ENCODE peak calls at places on chromosomes 1 and 21, in nine cellular contexts. One of them, this sample, is unnamed.

GRCh38 chr1:8706291-8706690 is 111.1 kb downstream of the RERE start:
- DNase-seq in AG08396: no peak
- DNase-seq in activated effector memory CD4-positive, alpha-beta T cell treated with Interleukin-2 at 50 U/mL for 16 hours: no peak
- DNase-seq in NCI-H2029: no peak
- DNase-seq in nephron progenitor cell: no peak
- DNase-seq in activated T-cell treated with anti-CD3 and anti-CD28 coated beads, Interleukin-2, amount 50 U/mL, for 72 hours: no peak
- DNase-seq in A549: no peak
- DNase-seq in amniotic stem cell: no peak
- DNase-seq in RPMI7951: no peak
- DNase-seq in this sample: peak

GRCh38 chr1:212930986-212931678 is 19.2 kb upstream of the VASH2 start:
- DNase-seq in RPMI7951: no peak
- DNase-seq in nephron progenitor cell: no peak
- DNase-seq in AG08396: no peak
- DNase-seq in A549: peak
- DNase-seq in amniotic stem cell: no peak
- DNase-seq in activated T-cell treated with anti-CD3 and anti-CD28 coated beads, Interleukin-2, amount 50 U/mL, for 72 hours: no peak
- DNase-seq in activated effector memory CD4-positive, alpha-beta T cell treated with Interleukin-2 at 50 U/mL for 16 hours: no peak
- DNase-seq in NCI-H2029: no peak
- DNase-seq in this sample: no peak

GRCh38 chr1:181405584-181405983 is 77.7 kb upstream of the CACNA1E start:
- DNase-seq in amniotic stem cell: no peak
- DNase-seq in A549: no peak
- DNase-seq in AG08396: no peak
- DNase-seq in nephron progenitor cell: no peak
- DNase-seq in activated T-cell treated with anti-CD3 and anti-CD28 coated beads, Interleukin-2, amount 50 U/mL, for 72 hours: no peak
- DNase-seq in RPMI7951: no peak
- DNase-seq in NCI-H2029: no peak
- DNase-seq in activated effector memory CD4-positive, alpha-beta T cell treated with Interleukin-2 at 50 U/mL for 16 hours: no peak
- DNase-seq in this sample: no peak

GRCh38 chr1:167905182-167905581 is 8.8 kb downstream of the ADCY10 start:
- DNase-seq in amniotic stem cell: no peak
- DNase-seq in activated effector memory CD4-positive, alpha-beta T cell treated with Interleukin-2 at 50 U/mL for 16 hours: no peak
- DNase-seq in NCI-H2029: peak
- DNase-seq in nephron progenitor cell: no peak
- DNase-seq in AG08396: no peak
- DNase-seq in RPMI7951: no peak
- DNase-seq in A549: no peak
- DNase-seq in activated T-cell treated with anti-CD3 and anti-CD28 coated beads, Interleukin-2, amount 50 U/mL, for 72 hours: no peak
- DNase-seq in this sample: no peak

GRCh38 chr21:37009740-37010341 is 3.3 kb downstream of the RIPPLY3 start:
- DNase-seq in amniotic stem cell: no peak
- DNase-seq in activated effector memory CD4-positive, alpha-beta T cell treated with Interleukin-2 at 50 U/mL for 16 hours: peak
- DNase-seq in NCI-H2029: peak
- DNase-seq in RPMI7951: peak
- DNase-seq in AG08396: peak
- DNase-seq in nephron progenitor cell: peak
- DNase-seq in activated T-cell treated with anti-CD3 and anti-CD28 coated beads, Interleukin-2, amount 50 U/mL, for 72 hours: peak
- DNase-seq in A549: peak
- DNase-seq in this sample: peak

GRCh38 chr1:198295975-198296374 is 139.2 kb downstream of the NEK7 start:
- DNase-seq in activated T-cell treated with anti-CD3 and anti-CD28 coated beads, Interleukin-2, amount 50 U/mL, for 72 hours: no peak
- DNase-seq in AG08396: no peak
- DNase-seq in nephron progenitor cell: peak
- DNase-seq in amniotic stem cell: no peak
- DNase-seq in RPMI7951: no peak
- DNase-seq in A549: no peak
- DNase-seq in activated effector memory CD4-positive, alpha-beta T cell treated with Interleukin-2 at 50 U/mL for 16 hours: no peak
- DNase-seq in NCI-H2029: no peak
- DNase-seq in this sample: no peak

GRCh38 chr1:53732912-53733317 is 6.0 kb downstream of the GLIS1 start:
- DNase-seq in NCI-H2029: no peak
- DNase-seq in nephron progenitor cell: no peak
- DNase-seq in activated T-cell treated with anti-CD3 and anti-CD28 coated beads, Interleukin-2, amount 50 U/mL, for 72 hours: no peak
- DNase-seq in A549: no peak
- DNase-seq in activated effector memory CD4-positive, alpha-beta T cell treated with Interleukin-2 at 50 U/mL for 16 hours: no peak
- DNase-seq in AG08396: peak
- DNase-seq in RPMI7951: peak
- DNase-seq in amniotic stem cell: peak
- DNase-seq in this sample: no peak

GRCh38 chr1:171800342-171800741 is 18.9 kb downstream of the METTL13 start:
- DNase-seq in AG08396: no peak
- DNase-seq in RPMI7951: no peak
- DNase-seq in nephron progenitor cell: no peak
- DNase-seq in activated effector memory CD4-positive, alpha-beta T cell treated with Interleukin-2 at 50 U/mL for 16 hours: no peak
- DNase-seq in amniotic stem cell: no peak
- DNase-seq in NCI-H2029: no peak
- DNase-seq in A549: no peak
- DNase-seq in activated T-cell treated with anti-CD3 and anti-CD28 coated beads, Interleukin-2, amount 50 U/mL, for 72 hours: no peak
- DNase-seq in this sample: no peak

GRCh38 chr21:16770279-16770678 is 742.6 kb upstream of the CXADR start:
- DNase-seq in nephron progenitor cell: no peak
- DNase-seq in activated T-cell treated with anti-CD3 and anti-CD28 coated beads, Interleukin-2, amount 50 U/mL, for 72 hours: no peak
- DNase-seq in NCI-H2029: no peak
- DNase-seq in RPMI7951: no peak
- DNase-seq in amniotic stem cell: no peak
- DNase-seq in AG08396: no peak
- DNase-seq in A549: no peak
- DNase-seq in activated effector memory CD4-positive, alpha-beta T cell treated with Interleukin-2 at 50 U/mL for 16 hours: no peak
- DNase-seq in this sample: no peak

This sample was measured in T47D.